ENCODE peak calls at places on chromosomes 11 and 22, in six cellular contexts. One of them, this sample, is unnamed.

GRCh38 chr22:25030636-25031035 is 78.1 kb downstream of the KIAA1671 start:
- DNase-seq in Karpas-422: no peak
- DNase-seq in BE2C: no peak
- DNase-seq in body of pancreas: peak
- DNase-seq in mucosa of descending colon: no peak
- DNase-seq in colonic mucosa: no peak
- DNase-seq in this sample: no peak

GRCh38 chr22:33971561-33971961 is 51.3 kb upstream of the LARGE1 start:
- DNase-seq in Karpas-422: no peak
- DNase-seq in body of pancreas: peak
- DNase-seq in BE2C: no peak
- DNase-seq in colonic mucosa: no peak
- DNase-seq in mucosa of descending colon: no peak
- DNase-seq in this sample: no peak

GRCh38 chr22:41478473-41478872 is 9.6 kb downstream of the ACO2 start:
- DNase-seq in colonic mucosa: no peak
- DNase-seq in body of pancreas: no peak
- DNase-seq in BE2C: no peak
- DNase-seq in mucosa of descending colon: no peak
- DNase-seq in Karpas-422: peak
- DNase-seq in this sample: no peak

GRCh38 chr11:39365809-39366436 is 2093.5 kb downstream of the LRRC4C start:
- DNase-seq in body of pancreas: no peak
- DNase-seq in BE2C: no peak
- DNase-seq in colonic mucosa: no peak
- DNase-seq in Karpas-422: no peak
- DNase-seq in mucosa of descending colon: no peak
- DNase-seq in this sample: peak

GRCh38 chr11:128522943-128523518 is 64.3 kb downstream of the ETS1 start:
- DNase-seq in BE2C: no peak
- DNase-seq in colonic mucosa: no peak
- DNase-seq in body of pancreas: no peak
- DNase-seq in mucosa of descending colon: no peak
- DNase-seq in Karpas-422: peak
- DNase-seq in this sample: no peak

GRCh38 chr11:37511425-37511933 is 913.4 kb upstream of the RAG2 start:
- DNase-seq in Karpas-422: no peak
- DNase-seq in body of pancreas: no peak
- DNase-seq in BE2C: no peak
- DNase-seq in colonic mucosa: no peak
- DNase-seq in mucosa of descending colon: no peak
- DNase-seq in this sample: no peak

GRCh38 chr11:15641191-15641810 is 526.6 kb downstream of the INSC start:
- DNase-seq in body of pancreas: no peak
- DNase-seq in BE2C: no peak
- DNase-seq in Karpas-422: no peak
- DNase-seq in colonic mucosa: no peak
- DNase-seq in mucosa of descending colon: no peak
- DNase-seq in this sample: no peak

GRCh38 chr11:20962581-20962980 is 293.2 kb downstream of the NELL1 start:
- DNase-seq in mucosa of descending colon: no peak
- DNase-seq in BE2C: no peak
- DNase-seq in Karpas-422: no peak
- DNase-seq in body of pancreas: no peak
- DNase-seq in colonic mucosa: no peak
- DNase-seq in this sample: no peak

GRCh38 chr11:32838505-32839274 is 9.0 kb downstream of the PRRG4 start:
- DNase-seq in body of pancreas: no peak
- DNase-seq in mucosa of descending colon: no peak
- DNase-seq in colonic mucosa: peak
- DNase-seq in BE2C: no peak
- DNase-seq in Karpas-422: no peak
- DNase-seq in this sample: no peak

GRCh38 chr22:19773470-19774040 is 13.0 kb downstream of the TBX1 start:
- DNase-seq in mucosa of descending colon: no peak
- DNase-seq in body of pancreas: no peak
- DNase-seq in colonic mucosa: no peak
- DNase-seq in Karpas-422: no peak
- DNase-seq in BE2C: peak
- DNase-seq in this sample: no peak

GRCh38 chr11:68430801-68431200 is 29.8 kb upstream of the PPP6R3 start:
- DNase-seq in BE2C: no peak
- DNase-seq in body of pancreas: no peak
- DNase-seq in Karpas-422: no peak
- DNase-seq in colonic mucosa: peak
- DNase-seq in mucosa of descending colon: peak
- DNase-seq in this sample: no peak

GRCh38 chr11:61971177-61972111 is 4.0 kb upstream of the FTH1 start:
- DNase-seq in body of pancreas: peak
- DNase-seq in mucosa of descending colon: peak
- DNase-seq in colonic mucosa: peak
- DNase-seq in BE2C: peak
- DNase-seq in Karpas-422: peak
- DNase-seq in this sample: peak

GRCh38 chr22:21745948-21746347 is 10.4 kb upstream of the YPEL1 start:
- DNase-seq in BE2C: no peak
- DNase-seq in mucosa of descending colon: no peak
- DNase-seq in colonic mucosa: no peak
- DNase-seq in body of pancreas: no peak
- DNase-seq in Karpas-422: no peak
- DNase-seq in this sample: no peak

GRCh38 chr22:40716116-40716515 is 36.8 kb downstream of the MCHR1 start:
- DNase-seq in BE2C: no peak
- DNase-seq in mucosa of descending colon: no peak
- DNase-seq in Karpas-422: no peak
- DNase-seq in body of pancreas: no peak
- DNase-seq in colonic mucosa: no peak
- DNase-seq in this sample: no peak

GRCh38 chr11:68889948-68890446 is 13.6 kb downstream of the MRPL21 start:
- DNase-seq in body of pancreas: no peak
- DNase-seq in mucosa of descending colon: peak
- DNase-seq in Karpas-422: no peak
- DNase-seq in colonic mucosa: peak
- DNase-seq in BE2C: peak
- DNase-seq in this sample: no peak

GRCh38 chr22:44449061-44449682 is 48.9 kb downstream of the RTL6 start:
- DNase-seq in Karpas-422: peak
- DNase-seq in BE2C: no peak
- DNase-seq in body of pancreas: no peak
- DNase-seq in mucosa of descending colon: no peak
- DNase-seq in colonic mucosa: no peak
- DNase-seq in this sample: no peak

GRCh38 chr11:2215561-2216399 is 44.2 kb upstream of the TH start:
- DNase-seq in BE2C: no peak
- DNase-seq in body of pancreas: no peak
- DNase-seq in mucosa of descending colon: no peak
- DNase-seq in colonic mucosa: peak
- DNase-seq in Karpas-422: no peak
- DNase-seq in this sample: no peak

GRCh38 chr11:773830-774229 is 3.5 kb downstream of the GATD1 start:
- DNase-seq in colonic mucosa: no peak
- DNase-seq in Karpas-422: no peak
- DNase-seq in body of pancreas: no peak
- DNase-seq in mucosa of descending colon: no peak
- DNase-seq in BE2C: no peak
- DNase-seq in this sample: no peak

GRCh38 chr11:8911040-8911823 is at the start of gene AKIP1:
- DNase-seq in colonic mucosa: peak
- DNase-seq in mucosa of descending colon: peak
- DNase-seq in BE2C: peak
- DNase-seq in Karpas-422: peak
- DNase-seq in body of pancreas: peak
- DNase-seq in this sample: peak

GRCh38 chr11:66067640-66068039 is 2.4 kb upstream of the PACS1 start:
- DNase-seq in mucosa of descending colon: no peak
- DNase-seq in BE2C: no peak
- DNase-seq in body of pancreas: no peak
- DNase-seq in Karpas-422: no peak
- DNase-seq in colonic mucosa: no peak
- DNase-seq in this sample: no peak

GRCh38 chr11:66069715-66070603 is at the start of gene PACS1:
- DNase-seq in body of pancreas: peak
- DNase-seq in Karpas-422: peak
- DNase-seq in colonic mucosa: peak
- DNase-seq in BE2C: peak
- DNase-seq in mucosa of descending colon: peak
- DNase-seq in this sample: peak

GRCh38 chr11:66068154-66068821 is 1.8 kb upstream of the PACS1 start:
- DNase-seq in mucosa of descending colon: peak
- DNase-seq in body of pancreas: peak
- DNase-seq in BE2C: peak
- DNase-seq in Karpas-422: peak
- DNase-seq in colonic mucosa: peak
- DNase-seq in this sample: peak

GRCh38 chr11:66070604-66071325 is 693 bp downstream of the PACS1 start:
- DNase-seq in Karpas-422: peak
- DNase-seq in body of pancreas: peak
- DNase-seq in BE2C: peak
- DNase-seq in mucosa of descending colon: peak
- DNase-seq in colonic mucosa: peak
- DNase-seq in this sample: no peak

DNA sequence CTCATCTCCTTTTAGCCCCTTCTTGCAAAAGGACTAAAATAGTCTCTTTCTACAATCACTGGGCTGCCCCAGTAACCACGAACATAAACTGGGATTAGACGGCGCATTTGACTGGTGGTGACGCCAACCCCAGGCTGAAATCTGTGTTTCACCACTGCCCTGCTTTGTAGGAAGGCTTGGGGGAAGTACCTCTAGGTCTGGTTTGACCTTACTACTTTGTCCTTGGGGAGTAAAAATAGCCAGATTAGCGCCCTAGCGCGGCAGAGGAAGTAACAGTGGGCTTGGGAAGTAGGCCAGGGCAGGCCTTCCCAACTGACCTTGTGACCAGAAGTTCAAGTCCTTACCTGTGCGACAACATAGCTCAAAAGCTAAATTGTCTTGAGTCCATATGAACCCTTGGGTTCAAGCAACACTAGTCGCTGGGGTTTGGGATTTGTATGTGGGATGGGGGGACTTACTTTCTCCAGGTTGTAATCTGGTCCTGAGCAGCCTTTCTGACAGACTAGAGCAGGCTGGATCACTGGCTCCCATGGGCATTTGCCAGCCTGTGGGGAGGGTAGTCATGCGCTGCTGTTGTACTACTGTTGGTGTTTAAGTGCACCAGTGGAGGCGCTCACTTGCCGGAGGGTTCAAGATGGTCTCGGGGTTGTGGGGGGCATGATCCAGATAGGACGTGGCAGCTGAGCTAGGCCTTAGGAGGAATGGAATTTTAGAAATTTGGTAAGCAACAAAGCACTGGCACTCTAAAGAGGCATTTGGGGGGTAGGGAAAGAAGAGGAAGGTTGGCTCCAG is 953 bp upstream of the PACS1 start:
- DNase-seq in body of pancreas: peak
- DNase-seq in BE2C: peak
- DNase-seq in mucosa of descending colon: peak
- DNase-seq in colonic mucosa: peak
- DNase-seq in Karpas-422: peak
- DNase-seq in this sample: no peak
- H3K4me3 ChIP-seq in body of pancreas: no peak
- H3K4me3 ChIP-seq in BE2C: peak
- H3K4me3 ChIP-seq in mucosa of descending colon: no peak
- H3K4me3 ChIP-seq in colonic mucosa: peak
- H3K4me3 ChIP-seq in Karpas-422: peak
- H3K4me3 ChIP-seq in this sample: peak

GRCh38 chr11:16788141-16789060 is 50.0 kb downstream of the C11orf58 start:
- DNase-seq in BE2C: peak
- DNase-seq in colonic mucosa: peak
- DNase-seq in body of pancreas: peak
- DNase-seq in Karpas-422: peak
- DNase-seq in mucosa of descending colon: peak
- DNase-seq in this sample: peak

GRCh38 chr11:16787035-16787744 is 48.7 kb downstream of the C11orf58 start:
- DNase-seq in body of pancreas: no peak
- DNase-seq in mucosa of descending colon: no peak
- DNase-seq in Karpas-422: no peak
- DNase-seq in BE2C: no peak
- DNase-seq in colonic mucosa: no peak
- DNase-seq in this sample: no peak

GRCh38 chr11:16789560-16790483 is 51.4 kb downstream of the C11orf58 start:
- DNase-seq in colonic mucosa: no peak
- DNase-seq in BE2C: no peak
- DNase-seq in mucosa of descending colon: no peak
- DNase-seq in body of pancreas: no peak
- DNase-seq in Karpas-422: no peak
- DNase-seq in this sample: no peak

GRCh38 chr11:16790484-16791240 is 52.2 kb downstream of the C11orf58 start:
- DNase-seq in mucosa of descending colon: no peak
- DNase-seq in Karpas-422: no peak
- DNase-seq in BE2C: no peak
- DNase-seq in body of pancreas: no peak
- DNase-seq in colonic mucosa: no peak
- DNase-seq in this sample: no peak

GRCh38 chr11:16789061-16789415 is 50.6 kb downstream of the C11orf58 start:
- DNase-seq in BE2C: no peak
- DNase-seq in colonic mucosa: no peak
- DNase-seq in body of pancreas: no peak
- DNase-seq in mucosa of descending colon: no peak
- DNase-seq in Karpas-422: no peak
- DNase-seq in this sample: no peak
- H3K4me3 ChIP-seq in BE2C: no peak
- H3K4me3 ChIP-seq in colonic mucosa: no peak
- H3K4me3 ChIP-seq in body of pancreas: no peak
- H3K4me3 ChIP-seq in mucosa of descending colon: no peak
- H3K4me3 ChIP-seq in Karpas-422: no peak
- H3K4me3 ChIP-seq in this sample: no peak

DNA sequence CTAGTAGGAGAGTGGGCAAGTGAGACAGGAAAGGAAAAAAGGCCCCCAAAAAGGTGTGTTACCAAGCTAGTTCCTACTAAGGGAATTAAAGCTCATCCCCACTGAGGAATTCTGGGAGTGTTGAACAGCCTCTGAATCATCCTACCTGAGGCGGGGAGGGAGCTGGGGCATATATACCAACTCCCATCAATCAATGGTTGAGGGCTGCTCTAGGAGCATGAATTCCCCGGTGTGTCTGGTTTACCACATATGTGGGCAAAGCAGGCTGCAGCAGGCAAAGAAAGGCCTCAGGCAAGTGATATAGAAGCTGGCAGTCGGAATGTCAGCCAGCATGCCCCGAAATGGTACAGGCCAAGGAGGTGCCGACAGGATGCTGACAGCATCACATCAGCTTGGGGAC is 23.6 kb upstream of the CDON start:
- DNase-seq in Karpas-422: no peak
- DNase-seq in colonic mucosa: no peak
- DNase-seq in mucosa of descending colon: no peak
- DNase-seq in BE2C: no peak
- DNase-seq in body of pancreas: no peak
- DNase-seq in this sample: no peak
- H3K4me3 ChIP-seq in Karpas-422: no peak
- H3K4me3 ChIP-seq in colonic mucosa: no peak
- H3K4me3 ChIP-seq in mucosa of descending colon: no peak
- H3K4me3 ChIP-seq in BE2C: no peak
- H3K4me3 ChIP-seq in body of pancreas: no peak
- H3K4me3 ChIP-seq in this sample: no peak

GRCh38 chr11:30120045-30120589 is 103.3 kb upstream of the KCNA4 start:
- DNase-seq in body of pancreas: no peak
- DNase-seq in Karpas-422: no peak
- DNase-seq in mucosa of descending colon: no peak
- DNase-seq in colonic mucosa: no peak
- DNase-seq in BE2C: no peak
- DNase-seq in this sample: no peak
- H3K4me3 ChIP-seq in body of pancreas: no peak
- H3K4me3 ChIP-seq in Karpas-422: no peak
- H3K4me3 ChIP-seq in mucosa of descending colon: no peak
- H3K4me3 ChIP-seq in colonic mucosa: no peak
- H3K4me3 ChIP-seq in BE2C: no peak
- H3K4me3 ChIP-seq in this sample: no peak

GRCh38 chr11:65492637-65493366 is 6.0 kb upstream of the MALAT1 start:
- DNase-seq in mucosa of descending colon: peak
- DNase-seq in BE2C: no peak
- DNase-seq in colonic mucosa: peak
- DNase-seq in body of pancreas: peak
- DNase-seq in Karpas-422: no peak
- DNase-seq in this sample: no peak
- H3K4me3 ChIP-seq in mucosa of descending colon: no peak
- H3K4me3 ChIP-seq in BE2C: no peak
- H3K4me3 ChIP-seq in colonic mucosa: no peak
- H3K4me3 ChIP-seq in body of pancreas: no peak
- H3K4me3 ChIP-seq in Karpas-422: no peak
- H3K4me3 ChIP-seq in this sample: no peak